ENCODE peak calls at places on chromosomes 1 and 21, in five cellular contexts. One of them, this sample, is unnamed.

GRCh38 chr1:161216945-161217712 is 2.0 kb downstream of the FCER1G start:
- DNase-seq in neural progenitor cell: no peak
- DNase-seq in IMR-90: peak; percentile 86
- DNase-seq in colonic mucosa: no peak
- DNase-seq in H9: no peak
- DNase-seq in this sample: no peak

GRCh38 chr1:6084781-6085495 is 39.2 kb downstream of the KCNAB2 start:
- DNase-seq in neural progenitor cell: no peak
- DNase-seq in IMR-90: no peak
- DNase-seq in colonic mucosa: no peak
- DNase-seq in H9: no peak
- DNase-seq in this sample: no peak

GRCh38 chr1:29444081-29444715 is 207.9 kb downstream of the PTPRU start:
- DNase-seq in neural progenitor cell: no peak
- DNase-seq in IMR-90: no peak
- DNase-seq in colonic mucosa: no peak
- DNase-seq in H9: peak; percentile 27
- DNase-seq in this sample: no peak

GRCh38 chr1:15671430-15671829 is 12.7 kb upstream of the PLEKHM2 start:
- DNase-seq in neural progenitor cell: no peak
- DNase-seq in IMR-90: no peak
- DNase-seq in colonic mucosa: no peak
- DNase-seq in H9: no peak
- DNase-seq in this sample: no peak

GRCh38 chr1:230186003-230186863 is 119.2 kb downstream of the GALNT2 start:
- DNase-seq in neural progenitor cell: no peak
- DNase-seq in IMR-90: peak; percentile 93
- DNase-seq in colonic mucosa: peak; percentile 86
- DNase-seq in H9: peak; percentile 80
- DNase-seq in this sample: no peak

GRCh38 chr1:113247355-113247754 is 143.0 kb upstream of the MAGI3 start:
- DNase-seq in neural progenitor cell: no peak
- DNase-seq in IMR-90: no peak
- DNase-seq in colonic mucosa: peak; percentile 62
- DNase-seq in H9: no peak
- DNase-seq in this sample: no peak

GRCh38 chr21:42820513-42821465 is 58.5 kb downstream of the WDR4 start:
- DNase-seq in neural progenitor cell: no peak
- DNase-seq in IMR-90: no peak
- DNase-seq in colonic mucosa: peak; percentile 31
- DNase-seq in H9: no peak
- DNase-seq in this sample: no peak

GRCh38 chr1:208202333-208202987 is 41.7 kb downstream of the PLXNA2 start:
- DNase-seq in neural progenitor cell: peak; percentile 40
- DNase-seq in IMR-90: no peak
- DNase-seq in colonic mucosa: peak; percentile 60
- DNase-seq in H9: no peak
- DNase-seq in this sample: no peak

DNA sequence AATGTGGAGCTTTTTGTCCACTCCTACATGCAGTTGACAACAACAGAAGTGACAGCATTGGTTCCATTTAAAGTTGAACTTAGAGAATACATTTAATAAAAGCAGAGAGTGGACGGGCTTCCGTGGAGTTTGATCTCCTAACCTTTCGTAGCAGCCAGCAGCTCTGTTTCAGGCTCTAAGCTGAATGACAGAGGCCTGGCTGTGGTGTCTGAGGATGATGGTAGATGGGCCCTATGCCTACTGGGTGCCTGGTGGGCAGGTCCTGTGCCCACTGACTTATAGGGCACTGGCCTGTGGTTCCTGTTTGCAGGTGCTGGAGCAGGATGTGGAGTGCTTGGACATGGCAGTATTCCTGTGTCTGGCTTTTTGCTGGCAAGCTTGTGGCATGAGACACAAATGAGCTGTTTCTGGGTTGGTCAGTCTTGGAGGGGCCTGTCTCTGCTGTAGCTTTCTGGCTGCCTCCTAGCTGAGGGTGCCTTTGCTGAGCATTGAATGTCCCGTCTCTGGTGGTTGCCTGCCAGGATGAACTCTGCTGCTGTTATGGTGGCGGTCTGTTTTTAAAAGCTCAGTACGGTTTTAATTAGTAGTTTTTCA is 54.6 kb downstream of the PRDM2 start:
- DNase-seq in neural progenitor cell: no peak
- DNase-seq in IMR-90: peak; percentile 29
- DNase-seq in colonic mucosa: no peak
- DNase-seq in H9: no peak
- DNase-seq in this sample: no peak
- H3K4me1 ChIP-seq in neural progenitor cell: peaks cover 18% of the 10 kb centered on the region
- H3K4me1 ChIP-seq in IMR-90: peaks cover 10% of the 10 kb centered on the region
- H3K4me1 ChIP-seq in colonic mucosa: peaks cover 11% of the 10 kb centered on the region
- H3K4me1 ChIP-seq in H9: peaks cover 3% of the 10 kb centered on the region
- H3K4me1 ChIP-seq in this sample: peaks cover 95% of the 10 kb centered on the region

GRCh38 chr1:227541796-227542152 is 21.6 kb upstream of the ZNF678 start:
- DNase-seq in neural progenitor cell: no peak
- DNase-seq in IMR-90: no peak
- DNase-seq in colonic mucosa: peak; percentile 26
- DNase-seq in H9: peak; percentile 50
- DNase-seq in this sample: no peak
- H3K27ac ChIP-seq in neural progenitor cell: no peak overlapping the region
- H3K27ac ChIP-seq in IMR-90: no peak overlapping the region
- H3K27ac ChIP-seq in colonic mucosa: peak overlapping the region; percentile 28
- H3K27ac ChIP-seq in H9: no peak overlapping the region
- H3K27ac ChIP-seq in this sample: no peak overlapping the region

GRCh38 chr1:155979525-155980343 is 1.4 kb upstream of the ARHGEF2 start:
- DNase-seq in neural progenitor cell: no peak
- DNase-seq in IMR-90: no peak
- DNase-seq in colonic mucosa: peak; percentile 51
- DNase-seq in H9: no peak
- DNase-seq in this sample: no peak
- H3K4me1 ChIP-seq in neural progenitor cell: peaks cover 43% of the 10 kb centered on the region
- H3K4me1 ChIP-seq in IMR-90: peaks cover 51% of the 10 kb centered on the region
- H3K4me1 ChIP-seq in colonic mucosa: peaks cover 4% of the 10 kb centered on the region
- H3K4me1 ChIP-seq in H9: peaks cover 12% of the 10 kb centered on the region
- H3K4me1 ChIP-seq in this sample: peaks cover 75% of the 10 kb centered on the region

DNA sequence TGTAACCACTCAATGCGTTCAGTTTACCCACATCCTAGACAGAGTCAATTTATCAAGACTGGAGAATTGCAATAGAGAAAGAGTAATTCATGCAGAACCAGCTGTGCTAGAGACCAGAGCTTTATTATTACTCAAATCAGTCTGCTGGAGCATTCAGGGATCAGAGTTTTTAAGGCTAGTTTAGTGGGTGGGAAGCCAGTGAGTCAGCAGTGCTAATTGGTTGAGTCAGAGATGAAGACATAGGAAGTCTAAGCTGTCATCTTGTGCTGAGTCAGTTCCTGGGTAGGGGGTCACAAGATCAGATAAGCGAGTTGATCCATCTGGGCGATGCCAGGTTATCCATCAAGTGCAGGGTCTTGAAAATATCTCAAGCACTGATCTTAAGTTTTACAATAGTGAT is 499.6 kb downstream of the MRPL39 start:
- DNase-seq in neural progenitor cell: no peak
- DNase-seq in IMR-90: peak; percentile 94
- DNase-seq in colonic mucosa: no peak
- DNase-seq in H9: no peak
- DNase-seq in this sample: no peak
- H3K27ac ChIP-seq in neural progenitor cell: no peak overlapping the region
- H3K27ac ChIP-seq in IMR-90: no peak overlapping the region
- H3K27ac ChIP-seq in colonic mucosa: no peak overlapping the region
- H3K27ac ChIP-seq in H9: no peak overlapping the region
- H3K27ac ChIP-seq in this sample: no peak overlapping the region

GRCh38 chr1:17055801-17056200 is 2.0 kb upstream of the SDHB start:
- DNase-seq in neural progenitor cell: no peak
- DNase-seq in IMR-90: no peak
- DNase-seq in colonic mucosa: no peak
- DNase-seq in H9: no peak
- DNase-seq in this sample: no peak

GRCh38 chr1:17056586-17056985 is 2.8 kb upstream of the SDHB start:
- DNase-seq in neural progenitor cell: no peak
- DNase-seq in IMR-90: no peak
- DNase-seq in colonic mucosa: no peak
- DNase-seq in H9: no peak
- DNase-seq in this sample: no peak

GRCh38 chr1:17060129-17060868 is 6.5 kb upstream of the SDHB start:
- DNase-seq in neural progenitor cell: no peak
- DNase-seq in IMR-90: no peak
- DNase-seq in colonic mucosa: no peak
- DNase-seq in H9: no peak
- DNase-seq in this sample: no peak

GRCh38 chr1:17061486-17062271 is 7.8 kb upstream of the SDHB start:
- DNase-seq in neural progenitor cell: no peak
- DNase-seq in IMR-90: no peak
- DNase-seq in colonic mucosa: no peak
- DNase-seq in H9: no peak
- DNase-seq in this sample: no peak

DNA sequence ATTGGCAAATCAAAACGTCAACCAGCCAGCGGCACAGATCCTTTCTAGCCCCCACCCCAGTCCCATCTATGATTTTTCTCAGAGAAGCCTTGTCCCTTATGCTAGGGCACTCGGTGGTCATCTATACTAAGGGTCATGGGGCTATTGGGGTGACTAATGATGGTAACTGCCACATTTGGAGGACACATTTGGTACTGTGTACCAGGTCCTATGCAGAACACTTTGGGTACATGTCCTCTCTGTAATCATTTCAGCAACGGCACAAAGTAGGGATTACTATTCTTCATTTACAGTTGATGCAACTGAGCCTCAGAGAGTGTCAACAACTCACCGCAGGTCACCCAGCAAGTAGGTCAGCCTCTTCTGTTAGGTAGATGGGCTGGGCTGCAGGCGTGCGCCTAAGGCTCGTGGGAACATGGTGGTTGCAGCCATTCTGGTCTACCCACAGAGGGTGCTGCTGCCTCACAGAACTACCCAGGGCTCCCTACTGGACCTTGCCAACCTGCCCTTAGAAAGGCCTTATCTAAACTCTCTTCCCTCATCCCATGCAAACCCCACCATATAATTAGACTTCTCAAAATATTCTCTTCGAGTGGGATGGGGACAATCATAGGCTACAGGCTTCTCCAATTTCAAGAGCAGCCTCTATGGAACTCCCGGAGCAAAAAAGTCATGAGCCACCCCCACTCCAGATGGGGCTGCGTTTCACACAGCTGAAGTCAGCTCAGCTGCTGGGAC is 5.7 kb upstream of the SDHB start:
- DNase-seq in neural progenitor cell: peak; percentile 86
- DNase-seq in IMR-90: peak; percentile 71
- DNase-seq in colonic mucosa: peak; percentile 66
- DNase-seq in H9: peak; percentile 89
- DNase-seq in this sample: peak; percentile 10
- H3K4me1 ChIP-seq in neural progenitor cell: peaks cover 7% of the 10 kb centered on the region
- H3K4me1 ChIP-seq in IMR-90: no peaks in the 10 kb centered on the region
- H3K4me1 ChIP-seq in colonic mucosa: no peaks in the 10 kb centered on the region
- H3K4me1 ChIP-seq in H9: no peaks in the 10 kb centered on the region
- H3K4me1 ChIP-seq in this sample: no peaks in the 10 kb centered on the region

GRCh38 chr1:183908095-183908494 is 103.2 kb downstream of the RGL1 start:
- DNase-seq in neural progenitor cell: no peak
- DNase-seq in IMR-90: no peak
- DNase-seq in colonic mucosa: no peak
- DNase-seq in H9: no peak
- DNase-seq in this sample: no peak

GRCh38 chr1:183911285-183911684 is 106.4 kb downstream of the RGL1 start:
- DNase-seq in neural progenitor cell: no peak
- DNase-seq in IMR-90: no peak
- DNase-seq in colonic mucosa: no peak
- DNase-seq in H9: no peak
- DNase-seq in this sample: no peak

GRCh38 chr1:183912265-183912886 is 107.5 kb downstream of the RGL1 start:
- DNase-seq in neural progenitor cell: no peak
- DNase-seq in IMR-90: no peak
- DNase-seq in colonic mucosa: no peak
- DNase-seq in H9: no peak
- DNase-seq in this sample: no peak

GRCh38 chr1:183909672-183910071 is 104.8 kb downstream of the RGL1 start:
- DNase-seq in neural progenitor cell: no peak
- DNase-seq in IMR-90: no peak
- DNase-seq in colonic mucosa: no peak
- DNase-seq in H9: no peak
- DNase-seq in this sample: no peak

GRCh38 chr1:183910780-183911179 is 105.9 kb downstream of the RGL1 start:
- DNase-seq in neural progenitor cell: no peak
- DNase-seq in IMR-90: no peak
- DNase-seq in colonic mucosa: no peak
- DNase-seq in H9: no peak
- DNase-seq in this sample: no peak
- H3K27ac ChIP-seq in neural progenitor cell: no peak overlapping the region
- H3K27ac ChIP-seq in IMR-90: no peak overlapping the region
- H3K27ac ChIP-seq in colonic mucosa: no peak overlapping the region
- H3K27ac ChIP-seq in H9: no peak overlapping the region
- H3K27ac ChIP-seq in this sample: no peak overlapping the region

DNA sequence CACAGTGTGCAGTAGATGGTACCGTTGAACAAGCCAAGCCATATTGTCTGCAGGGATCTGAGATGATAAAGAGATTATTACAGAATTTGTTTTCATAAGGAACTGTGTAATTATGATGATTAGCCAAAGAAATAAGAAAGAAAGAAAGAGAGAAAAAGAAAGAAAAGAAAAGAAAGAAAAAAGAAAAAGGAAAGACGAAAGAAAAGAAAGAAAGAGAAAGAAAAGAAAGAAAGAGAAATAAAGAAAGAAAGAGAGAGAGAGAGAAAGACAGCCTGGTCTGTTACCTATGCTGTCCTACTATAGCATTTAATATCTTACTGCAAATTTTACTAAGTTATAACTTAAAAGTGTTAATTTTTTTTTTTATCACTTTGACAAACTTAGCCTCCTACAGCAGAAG is 43.6 kb downstream of the KCNK1 start:
- DNase-seq in neural progenitor cell: no peak
- DNase-seq in IMR-90: no peak
- DNase-seq in colonic mucosa: no peak
- DNase-seq in H9: no peak
- DNase-seq in this sample: no peak
- H3K4me1 ChIP-seq in neural progenitor cell: no peaks in the 10 kb centered on the region
- H3K4me1 ChIP-seq in IMR-90: no peaks in the 10 kb centered on the region
- H3K4me1 ChIP-seq in colonic mucosa: no peaks in the 10 kb centered on the region
- H3K4me1 ChIP-seq in H9: peaks cover 3% of the 10 kb centered on the region
- H3K4me1 ChIP-seq in this sample: no peaks in the 10 kb centered on the region

DNA sequence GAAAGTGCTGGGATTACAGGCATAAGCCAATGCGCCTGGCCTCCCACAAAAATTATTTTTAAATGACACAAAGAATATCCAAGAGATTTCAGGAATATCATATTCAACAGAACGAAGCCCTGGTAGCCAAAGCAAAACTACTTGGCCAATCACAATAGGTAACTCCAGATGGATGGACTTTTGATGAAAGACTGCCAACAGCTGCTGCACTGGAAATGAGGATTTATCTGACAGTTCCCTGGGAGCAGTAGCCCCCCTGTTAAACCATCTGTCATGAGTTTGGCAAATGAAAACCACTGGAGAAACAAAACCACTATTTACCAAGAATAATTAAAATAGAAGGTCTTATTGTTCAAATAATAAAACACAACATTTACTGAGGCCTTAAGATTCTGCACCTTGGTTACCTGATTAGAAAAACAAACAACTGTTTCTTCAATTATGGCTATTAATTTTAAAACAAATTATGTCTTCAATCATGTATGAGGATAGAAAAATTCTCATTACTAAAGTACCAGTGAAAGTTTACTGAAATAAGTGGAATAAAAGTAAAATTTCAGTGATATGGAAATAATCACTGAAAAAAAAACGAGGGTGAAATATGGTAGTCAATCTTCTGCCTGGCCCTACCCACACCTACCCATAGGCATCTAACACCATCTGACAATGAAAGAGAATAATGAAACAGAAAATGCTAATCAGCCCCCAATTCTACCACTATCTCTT is 34.3 kb upstream of the PSMG1 start:
- DNase-seq in neural progenitor cell: no peak
- DNase-seq in IMR-90: no peak
- DNase-seq in colonic mucosa: no peak
- DNase-seq in H9: no peak
- DNase-seq in this sample: no peak
- H3K27ac ChIP-seq in neural progenitor cell: no peak overlapping the region
- H3K27ac ChIP-seq in IMR-90: no peak overlapping the region
- H3K27ac ChIP-seq in colonic mucosa: no peak overlapping the region
- H3K27ac ChIP-seq in H9: no peak overlapping the region
- H3K27ac ChIP-seq in this sample: no peak overlapping the region

This sample was measured in CD4-positive, CD25-positive, alpha-beta regulatory T cell.